ENCODE peak calls at places on chromosomes 4 and X, in seven cellular contexts. Y is stomach, B is psoas muscle, J is pancreas, S is lung, C is left lung, Q is AG04450. H is an unnamed sample.

GRCh38 chr4:20506827-20507226 is 193.4 kb upstream of the PACRGL start:
- DNase-seq in Y (no peak), B (no peak), J (no peak), S (no peak), C (no peak), Q (no peak), H (peak)

GRCh38 chr4:19739101-19739651 is 512.5 kb upstream of the SLIT2 start:
- DNase-seq in Y (no peak), B (no peak), J (no peak), S (no peak), C (no peak), Q (peak), H (peak)

GRCh38 chr4:5957091-5957490 is 61.1 kb downstream of the C4orf50 start:
- DNase-seq in Y (no peak), B (no peak), J (no peak), S (no peak), C (no peak), Q (no peak), H (no peak)

GRCh38 chr4:97720869-97721432 is 422.3 kb downstream of the STPG2 start:
- DNase-seq in Y (no peak), B (no peak), J (no peak), S (no peak), C (no peak), Q (no peak), H (no peak)

GRCh38 chrX:27675493-27675892 is 85.3 kb downstream of the DCAF8L2 start:
- DNase-seq in Y (no peak), B (no peak), J (no peak), S (no peak), C (no peak), Q (no peak), H (peak)

GRCh38 chr4:499563-499962 is 553 bp downstream of the PIGG start:
- DNase-seq in Y (no peak), B (no peak), J (no peak), S (no peak), C (no peak), Q (no peak), H (no peak)

GRCh38 chrX:106997611-106998010 is 2.4 kb downstream of the MORC4 start:
- DNase-seq in Y (no peak), B (no peak), J (no peak), S (no peak), C (no peak), Q (no peak), H (no peak)

GRCh38 chr4:31007858-31008257 is 287.7 kb downstream of the PCDH7 start:
- DNase-seq in Y (no peak), B (no peak), J (no peak), S (no peak), C (no peak), Q (no peak), H (no peak)

GRCh38 chr4:3036131-3036952 is 38.0 kb downstream of the HTT-AS start:
- DNase-seq in Y (no peak), B (no peak), J (no peak), S (no peak), C (no peak), Q (no peak), H (no peak)

GRCh38 chrX:24498975-24499374 is 33.9 kb downstream of the PDK3 start:
- DNase-seq in Y (no peak), B (no peak), J (no peak), S (no peak), C (no peak), Q (no peak), H (peak)

GRCh38 chr4:143511906-143512305 is 1.6 kb upstream of the SMARCA5 start:
- DNase-seq in Y (no peak), B (no peak), J (no peak), S (no peak), C (no peak), Q (no peak), H (no peak)

GRCh38 chrX:103275947-103276567 is 493 bp downstream of the TCEAL5 start:
- DNase-seq in Y (no peak), B (no peak), J (no peak), S (no peak), C (no peak), Q (no peak), H (no peak)

GRCh38 chr4:99712530-99712929 is 54.9 kb upstream of the C4orf54 start:
- DNase-seq in Y (no peak), B (no peak), J (no peak), S (no peak), C (no peak), Q (no peak), H (no peak)

GRCh38 chr4:178612725-178613124 is 1170.5 kb upstream of the AGA start:
- DNase-seq in Y (no peak), B (no peak), J (no peak), S (no peak), C (no peak), Q (no peak), H (no peak)

GRCh38 chr4:121339824-121340223 is 41.0 kb downstream of the QRFPR start:
- DNase-seq in Y (no peak), B (no peak), J (no peak), S (no peak), C (no peak), Q (no peak), H (no peak)

GRCh38 chrX:1649623-1650022 is 34.8 kb downstream of the ASMT start:
- DNase-seq in Y (no peak), B (no peak), J (no peak), S (no peak), C (no peak), Q (no peak), H (no peak)

GRCh38 chr4:25859429-25860148 is 3.2 kb downstream of the SEL1L3 start:
- DNase-seq in Y (no peak), B (no peak), J (no peak), S (no peak), C (no peak), Q (no peak), H (no peak)

GRCh38 chr4:2305766-2306501 is 44.0 kb upstream of the MXD4 start:
- DNase-seq in Y (peak), B (no peak), J (no peak), S (peak), C (no peak), Q (no peak), H (no peak)

GRCh38 chr4:14679906-14680305 is 322.4 kb upstream of the CPEB2 start:
- DNase-seq in Y (no peak), B (no peak), J (no peak), S (no peak), C (no peak), Q (no peak), H (no peak)

DNA sequence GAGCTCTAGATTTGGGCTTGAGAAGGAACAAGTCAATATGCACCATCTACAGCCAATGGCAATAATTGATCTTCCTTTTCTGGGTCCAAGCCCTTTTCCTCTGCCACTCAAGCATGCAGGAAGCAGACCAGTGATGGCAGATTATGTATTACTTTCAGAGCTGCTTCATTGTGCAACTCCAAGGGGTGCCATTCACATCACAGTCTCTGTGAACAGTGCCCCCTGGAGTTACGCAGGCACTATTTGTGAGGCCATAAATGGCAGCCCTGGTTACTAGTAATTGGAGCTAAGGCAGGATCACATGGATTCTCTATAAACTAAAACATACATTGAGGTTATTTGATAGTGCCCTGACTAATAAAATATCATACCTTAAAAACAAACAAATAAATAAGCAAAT is 313.4 kb upstream of the SLC7A11 start:
- DNase-seq in Y (no peak), B (no peak), J (no peak), S (no peak), C (no peak), Q (no peak), H (no peak)
- TF ChIP-seq CTCF in Y (no peak), B (no peak), J (no peak), S (no peak), C (no peak), Q (no peak), H (peak)

GRCh38 chr4:156957558-156957957 is 14.0 kb downstream of the PDGFC start:
- DNase-seq in Y (no peak), B (no peak), J (no peak), S (no peak), C (no peak), Q (no peak), H (no peak)
- H3K4me3 ChIP-seq in Y (no peak), B (no peak), J (no peak), S (no peak), C (no peak), Q (no peak), H (no peak)

GRCh38 chrX:14344172-14344940 is 185.0 kb upstream of the GLRA2 start:
- DNase-seq in Y (no peak), B (no peak), J (no peak), S (no peak), C (no peak), Q (no peak), H (no peak)
- TF ChIP-seq CTCF in Y (no peak), B (no peak), J (no peak), S (no peak), C (no peak), Q (no peak), H (peak)

DNA sequence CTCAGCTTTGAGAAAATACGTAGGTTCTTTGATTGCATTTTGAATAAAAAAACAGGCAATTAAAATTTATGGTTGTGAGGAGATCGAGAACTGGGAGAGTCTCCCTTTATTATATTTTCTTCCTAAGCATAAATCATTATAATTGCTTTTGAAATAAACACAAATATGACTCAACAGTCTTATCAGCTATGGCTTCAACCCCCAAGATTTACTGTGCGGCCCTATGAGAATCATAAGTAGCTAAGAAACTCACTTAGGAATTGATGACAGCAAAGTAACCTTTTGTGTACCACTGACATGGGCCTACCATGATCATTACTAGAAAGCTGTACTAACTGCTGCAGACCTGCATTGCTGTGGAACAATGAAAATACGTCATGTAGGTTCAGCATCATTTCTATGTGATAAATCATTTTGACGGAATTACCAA is 51.4 kb upstream of the GPRIN3 start:
- DNase-seq in Y (no peak), B (no peak), J (no peak), S (no peak), C (no peak), Q (no peak), H (no peak)
- H3K4me3 ChIP-seq in Y (no peak), B (no peak), J (no peak), S (no peak), C (no peak), Q (no peak), H (no peak)

GRCh38 chr4:184282895-184283654 is 65.4 kb upstream of the ENPP6 start:
- DNase-seq in Y (no peak), B (no peak), J (no peak), S (no peak), C (no peak), Q (no peak), H (no peak)
- TF ChIP-seq CTCF in Y (no peak), B (no peak), J (no peak), S (no peak), C (no peak), Q (no peak), H (no peak)